ENCODE peak calls at places on chromosomes 1 and 21, in four cellular contexts. Y is hepatocyte, F is body of pancreas, O is cardiac muscle cell. C is an unnamed sample.

GRCh38 chr1:214019499-214019898 is 31.7 kb downstream of the PROX1 start:
- DNase-seq in O (no peak), F (no peak), Y (no peak), C (no peak)

GRCh38 chr1:24878775-24879742 is 51.0 kb downstream of the RUNX3 start:
- DNase-seq in F (no peak), Y (no peak), O (peak; percentile 42), C (no peak)

GRCh38 chr21:35226960-35227741 is 178.0 kb upstream of the RUNX1 start:
- DNase-seq in Y (no peak), O (no peak), F (no peak), C (no peak)

GRCh38 chr1:10635385-10635896 is 160.7 kb downstream of the PEX14 start:
- DNase-seq in Y (no peak), F (no peak), O (peak; percentile 16), C (no peak)

GRCh38 chr1:234862360-234862943 is 252.5 kb upstream of the IRF2BP2 start:
- DNase-seq in F (no peak), Y (no peak), O (no peak), C (no peak)

GRCh38 chr1:42035205-42035829 is 116.6 kb upstream of the HIVEP3 start:
- DNase-seq in F (peak; percentile 63), O (peak; percentile 69), Y (peak; percentile 90), C (no peak)

GRCh38 chr1:108154323-108154722 is 45.8 kb downstream of the SLC25A24 start:
- DNase-seq in Y (no peak), F (no peak), O (no peak), C (no peak)

GRCh38 chr1:90724361-90724760 is 7.3 kb upstream of the BARHL2 start:
- DNase-seq in F (no peak), Y (no peak), O (no peak), C (no peak)

GRCh38 chr1:199855580-199855979 is 171.9 kb upstream of the NR5A2 start:
- DNase-seq in Y (no peak), F (no peak), O (peak; percentile 35), C (no peak)

GRCh38 chr1:162580315-162580714 is 18.8 kb downstream of the UAP1 start:
- DNase-seq in Y (no peak), O (no peak), F (no peak), C (no peak)

GRCh38 chr1:2832506-2833453 is 31.3 kb upstream of the TTC34 start:
- DNase-seq in O (no peak), F (no peak), Y (no peak), C (no peak)

GRCh38 chr1:209513226-209513625 is 70.3 kb upstream of the CAMK1G start:
- DNase-seq in O (peak; percentile 58), F (no peak), Y (peak; percentile 46), C (no peak)

GRCh38 chr1:14826172-14826636 is 227.7 kb downstream of the KAZN start:
- DNase-seq in F (no peak), O (peak; percentile 91), Y (peak; percentile 71), C (no peak)

GRCh38 chr1:19418503-19418971 is 66.8 kb downstream of the CAPZB start:
- DNase-seq in O (no peak), Y (no peak), F (no peak), C (no peak)

GRCh38 chr1:208154679-208155078 is 89.5 kb downstream of the PLXNA2 start:
- DNase-seq in O (no peak), F (peak; percentile 62), Y (no peak), C (no peak)

GRCh38 chr1:92473781-92474495 is 12.8 kb downstream of the GFI1 start:
- DNase-seq in O (no peak), F (no peak), Y (no peak), C (no peak)

GRCh38 chr1:79716481-79716880 is 710.0 kb upstream of the ADGRL4 start:
- DNase-seq in Y (peak; percentile 17), F (no peak), O (peak; percentile 82), C (no peak)

GRCh38 chr1:198275598-198275997 is 118.8 kb downstream of the NEK7 start:
- DNase-seq in F (no peak), Y (no peak), O (no peak), C (no peak)

GRCh38 chr1:119674110-119674509 is 26.0 kb upstream of the ZNF697 start:
- DNase-seq in Y (no peak), O (peak; percentile 77), F (no peak), C (no peak)

GRCh38 chr1:160171978-160172377 is 18.4 kb upstream of the CASQ1 start:
- DNase-seq in Y (no peak), O (no peak), F (no peak), C (no peak)

GRCh38 chr1:94698759-94699502 is 121.2 kb upstream of the SLC44A3 start:
- DNase-seq in F (no peak), Y (peak; percentile 31), O (peak; percentile 55), C (no peak)
- H3K4me3 ChIP-seq in F (no peak overlapping the region), Y (no peak overlapping the region), O (no peak overlapping the region), C (no peak overlapping the region)

DNA sequence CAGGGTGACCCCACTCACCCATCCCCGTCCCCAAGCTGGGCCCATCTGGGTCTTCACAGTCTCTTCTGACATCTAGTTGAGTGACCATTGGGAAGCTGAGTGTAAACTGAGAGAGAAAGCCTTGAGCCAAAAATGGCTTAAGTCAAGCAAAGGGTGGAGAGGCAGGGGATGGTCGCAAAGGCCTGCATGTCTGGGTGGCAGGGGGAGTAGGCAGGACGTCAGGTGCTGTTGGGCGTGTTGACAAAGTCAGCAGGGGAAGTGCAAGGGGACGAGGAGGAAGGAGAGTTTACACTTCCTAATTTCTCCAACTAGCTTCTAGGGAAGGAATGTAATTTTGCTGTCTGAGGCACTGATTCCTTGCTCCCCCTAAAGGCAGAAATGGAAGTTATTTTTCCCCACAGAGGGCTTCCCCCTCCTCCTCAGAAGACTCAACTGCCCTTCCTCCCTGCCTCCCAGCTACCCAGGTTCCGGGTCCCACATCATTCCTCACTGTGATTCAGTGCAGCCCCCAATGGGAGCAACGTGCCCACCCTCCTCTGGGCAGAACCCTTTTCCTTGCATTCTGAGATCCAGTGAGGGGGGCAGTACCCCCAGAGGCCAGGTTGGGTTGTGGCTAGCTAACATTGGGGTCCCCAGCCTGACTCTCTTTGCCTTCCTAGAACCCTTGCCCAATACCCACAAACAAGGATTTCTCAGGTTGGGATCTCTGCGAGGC is 1.2 kb upstream of the ADORA1 start:
- DNase-seq in Y (no peak), O (peak; percentile 54), F (no peak), C (peak; percentile 74)
- TF ChIP-seq CTCF in Y (peak; percentile 41), O (peak; percentile 64), F (no peak), C (no peak)

GRCh38 chr1:230328342-230329015 is 97.7 kb downstream of the PGBD5 start:
- DNase-seq in Y (no peak), F (no peak), O (no peak), C (no peak)
- H3K27ac ChIP-seq in Y (no peak overlapping the region), F (no peak overlapping the region), O (no peak overlapping the region), C (no peak overlapping the region)

GRCh38 chr1:117616356-117616755 is 10.5 kb downstream of the TENT5C start:
- DNase-seq in F (peak; percentile 89), Y (no peak), O (no peak), C (no peak)
- H3K4me3 ChIP-seq in F (no peak overlapping the region), Y (no peak overlapping the region), O (no peak overlapping the region), C (no peak overlapping the region)

GRCh38 chr1:56448937-56449336 is 130.4 kb downstream of the PLPP3 start:
- DNase-seq in O (peak; percentile 48), Y (peak; percentile 62), F (no peak), C (no peak)
- TF ChIP-seq CTCF in O (no peak), Y (no peak), F (no peak), C (no peak)

GRCh38 chr1:235998812-235999211 is 66.1 kb downstream of the NID1 start:
- DNase-seq in Y (no peak), O (no peak), F (no peak), C (no peak)
- H3K27ac ChIP-seq in Y (no peak overlapping the region), O (no peak overlapping the region), F (no peak overlapping the region), C (peak overlapping the region; percentile 82)

GRCh38 chr1:109626682-109627408 is 7.2 kb downstream of the AMPD2 start:
- DNase-seq in O (no peak), Y (no peak), F (no peak), C (no peak)

GRCh38 chr1:109624215-109625010 is 4.8 kb downstream of the AMPD2 start:
- DNase-seq in O (no peak), Y (no peak), F (no peak), C (no peak)

GRCh38 chr1:109625176-109625575 is 5.5 kb downstream of the AMPD2 start:
- DNase-seq in Y (no peak), O (no peak), F (no peak), C (no peak)

GRCh38 chr1:109627692-109628399 is 8.2 kb downstream of the AMPD2 start:
- DNase-seq in O (no peak), Y (no peak), F (no peak), C (no peak)

DNA sequence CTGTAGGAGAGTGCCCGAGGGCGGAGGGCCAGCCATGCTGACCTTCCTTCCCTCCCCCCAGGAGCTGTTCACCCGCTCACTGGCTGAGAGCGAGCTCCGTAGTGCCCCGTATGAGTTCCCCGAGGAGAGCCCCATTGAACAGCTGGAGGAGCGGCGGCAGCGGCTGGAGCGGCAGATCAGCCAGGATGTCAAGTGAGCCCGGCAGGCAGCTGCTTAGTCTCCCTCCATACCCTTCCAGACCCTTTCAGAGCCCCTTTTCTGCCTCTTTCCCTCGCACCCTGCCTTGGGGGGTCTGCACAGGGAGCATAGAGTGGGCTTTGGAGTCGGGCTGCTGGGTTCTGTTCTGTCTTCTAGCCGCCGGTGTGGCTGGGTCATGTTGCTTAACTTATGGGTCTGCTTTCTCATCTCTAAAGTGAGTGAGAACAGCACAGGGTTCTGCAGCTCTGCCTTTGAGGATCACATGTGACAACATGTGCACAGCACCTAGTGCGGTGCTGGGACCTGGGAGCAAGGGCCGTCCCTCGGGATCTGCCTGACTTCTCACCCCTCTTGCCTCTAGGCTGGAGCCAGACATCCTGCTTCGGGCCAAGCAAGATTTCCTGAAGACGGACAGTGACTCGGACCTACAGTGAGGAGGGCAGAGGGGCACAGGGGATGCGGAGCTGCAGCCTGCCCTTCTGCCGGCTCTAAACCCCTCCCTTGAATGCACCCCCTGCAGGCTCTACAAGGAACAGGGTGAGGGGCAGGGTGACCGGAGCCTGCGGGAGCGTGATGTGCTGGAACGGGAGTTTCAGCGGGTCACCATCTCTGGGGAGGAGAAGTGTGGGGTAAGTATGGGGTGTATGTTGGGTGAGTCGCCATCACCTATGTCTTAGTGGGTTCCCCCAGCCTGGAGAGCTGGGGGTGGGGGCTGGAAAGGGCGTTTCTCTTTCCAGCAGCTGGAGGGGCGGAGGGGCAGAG is 6.2 kb downstream of the AMPD2 start:
- DNase-seq in O (no peak), Y (no peak), F (no peak), C (no peak)
- H3K4me3 ChIP-seq in O (no peak overlapping the region), Y (no peak overlapping the region), F (no peak overlapping the region), C (no peak overlapping the region)

GRCh38 chr1:31006760-31007159 is 58.8 kb downstream of the PUM1 start:
- DNase-seq in Y (no peak), O (no peak), F (no peak), C (no peak)
- TF ChIP-seq CTCF in Y (no peak), O (no peak), F (no peak), C (no peak)